ENCODE peak calls at places on chromosome 13, in four cellular contexts. C is stimulated activated CD8-positive, alpha-beta memory T cell treated with anti-CD3 and anti-CD28 coated beads, Interleukin-4, amount 100 ng/mL, for 1 hour; A is non-pigmented ciliary epithelial cell; B is activated CD4-positive, alpha-beta T cell treated with anti-CD3 and anti-CD28 coated beads, Interleukin-2, amount 50 U/mL, for 24 hours. J is an unnamed sample.

GRCh38 chr13:74210693-74211393 is 76.6 kb upstream of the KLF12 start:
- DNase-seq in B (no peak), C (no peak), A (peak), J (no peak)

GRCh38 chr13:22143671-22144070 is 472.8 kb downstream of the FGF9 start:
- DNase-seq in A (no peak), C (no peak), B (no peak), J (no peak)

GRCh38 chr13:45321230-45321629 is 19.8 kb downstream of the TPT1 start:
- DNase-seq in B (no peak), C (no peak), A (no peak), J (no peak)

GRCh38 chr13:25927966-25928365 is 123.8 kb downstream of the SHISA2 start:
- DNase-seq in C (no peak), A (no peak), B (no peak), J (no peak)

GRCh38 chr13:39692650-39693438 is 37.4 kb downstream of the COG6 start:
- DNase-seq in A (no peak), B (no peak), C (no peak), J (no peak)

GRCh38 chr13:28204690-28205443 is 66.5 kb downstream of the PAN3 start:
- DNase-seq in A (no peak), C (no peak), B (no peak), J (no peak)

GRCh38 chr13:73870970-73871935 is 263.0 kb downstream of the KLF12 start:
- DNase-seq in C (no peak), B (no peak), A (peak), J (no peak)

GRCh38 chr13:62684359-62684758 is 1268.7 kb upstream of the PCDH20 start:
- DNase-seq in B (no peak), C (no peak), A (no peak), J (no peak)

GRCh38 chr13:60111726-60112125 is 52.0 kb downstream of the DIAPH3 start:
- DNase-seq in A (peak), C (no peak), B (no peak), J (no peak)

GRCh38 chr13:107808388-107808787 is 406.9 kb downstream of the LIG4 start:
- DNase-seq in A (no peak), C (no peak), B (no peak), J (no peak)

GRCh38 chr13:44312898-44313551 is 60.6 kb upstream of the SERP2 start:
- DNase-seq in C (no peak), A (peak), B (no peak), J (no peak)

GRCh38 chr13:25171517-25172302 is at the start of gene AMER2:
- DNase-seq in C (no peak), B (no peak), A (no peak), J (no peak)

GRCh38 chr13:49097374-49097773 is 121.7 kb downstream of the FNDC3A start:
- DNase-seq in C (no peak), A (no peak), B (no peak), J (no peak)

GRCh38 chr13:39452412-39452811 is 150.6 kb downstream of the LHFPL6 start:
- DNase-seq in B (no peak), C (no peak), A (no peak), J (no peak)

GRCh38 chr13:31045621-31046081 is 113.2 kb downstream of the TEX26 start:
- DNase-seq in A (peak), C (peak), B (peak), J (peak)

GRCh38 chr13:77274126-77274525 is 52.8 kb downstream of the MYCBP2 start:
- DNase-seq in B (no peak), A (no peak), C (no peak), J (no peak)

GRCh38 chr13:37995052-37995451 is 125.5 kb upstream of the TRPC4 start:
- DNase-seq in C (no peak), B (no peak), A (peak), J (no peak)

GRCh38 chr13:48600374-48601364 is 53.1 kb upstream of the CYSLTR2 start:
- DNase-seq in A (peak), B (no peak), C (no peak), J (no peak)

GRCh38 chr13:108383676-108384075 is 114.2 kb downstream of the TNFSF13B start:
- DNase-seq in B (no peak), C (no peak), A (no peak), J (no peak)

GRCh38 chr13:106493569-106493968 is 41.9 kb downstream of the EFNB2 start:
- DNase-seq in B (no peak), A (no peak), C (no peak), J (no peak)